ENCODE peak calls at places on chromosomes 13 and 19, in seven cellular contexts. P is mesenchymal stem cell, V is endothelial cell of umbilical vein, S is OCI-LY7, Y is neural progenitor cell, J is neuronal stem cell, T is K562. I is an unnamed sample.

GRCh38 chr13:113090415-113090770 is 15.2 kb upstream of the F7 start:
- DNase-seq in V (no peak), J (no peak), P (no peak), S (no peak), T (no peak), Y (no peak), I (peak)

GRCh38 chr13:108227651-108228272 is 9.6 kb downstream of the ABHD13 start:
- DNase-seq in P (peak), T (peak), S (peak), J (no peak), V (peak), Y (peak), I (peak)

GRCh38 chr19:52946322-52947310 is 16.1 kb downstream of the ZNF816 start:
- DNase-seq in S (peak), P (no peak), V (peak), T (peak), J (no peak), Y (peak), I (peak)

GRCh38 chr19:51480590-51480989 is 2.3 kb downstream of the CEACAM18 start:
- DNase-seq in T (peak), Y (peak), P (no peak), S (no peak), J (no peak), V (no peak), I (peak)

GRCh38 chr19:47613165-47614146 is 4.5 kb downstream of the BICRA start:
- DNase-seq in S (no peak), Y (peak), J (peak), P (peak), V (peak), T (peak), I (peak)

GRCh38 chr13:80180745-80181144 is 160.2 kb downstream of the SPRY2 start:
- DNase-seq in V (no peak), J (no peak), Y (no peak), T (no peak), P (no peak), S (no peak), I (no peak)

GRCh38 chr19:2582984-2583956 is 107.3 kb downstream of the GADD45B start:
- DNase-seq in J (no peak), Y (no peak), S (peak), P (no peak), V (no peak), T (no peak), I (no peak)

GRCh38 chr19:7267792-7268736 is 26.1 kb downstream of the INSR start:
- DNase-seq in T (no peak), V (no peak), Y (no peak), S (no peak), J (no peak), P (no peak), I (no peak)

GRCh38 chr19:35468637-35469036 is 20.6 kb downstream of the FFAR2 start:
- DNase-seq in S (peak), P (peak), J (no peak), T (peak), V (no peak), Y (peak), I (peak)

DNA sequence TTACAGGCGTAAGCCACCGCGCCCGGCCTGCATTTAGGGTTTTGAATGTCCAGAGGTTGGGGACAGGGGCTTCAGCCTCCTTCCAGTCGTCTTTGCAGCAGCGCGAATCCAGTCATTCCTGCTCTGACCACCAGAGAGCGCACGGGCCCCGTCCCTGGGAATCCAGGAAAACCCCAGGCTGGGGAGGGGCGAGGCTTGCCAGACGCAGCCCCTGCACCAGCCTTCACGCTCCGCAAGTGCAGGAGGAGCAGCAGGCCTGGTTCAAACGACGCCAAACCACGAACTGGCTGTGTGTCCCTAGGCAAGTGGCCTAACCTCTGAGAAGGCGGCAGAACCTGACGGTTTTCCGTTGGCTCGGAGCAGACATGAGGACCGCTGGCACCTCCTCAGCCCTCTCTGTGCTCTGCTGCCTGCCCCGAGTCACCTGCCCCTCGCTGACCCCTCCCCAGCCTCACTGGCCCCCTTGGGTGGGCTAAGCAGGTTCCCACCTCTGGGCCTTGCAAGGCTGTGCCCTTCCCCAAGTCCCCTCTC is 2.0 kb upstream of the RNF126 start:
- DNase-seq in Y (peak), J (peak), T (peak), P (peak), V (peak), S (peak), I (peak)
- H3K4me3 ChIP-seq in Y (no peak), J (peak), T (no peak), P (no peak), V (no peak), S (no peak), I (no peak)

GRCh38 chr13:65909501-65909900 is 1320.6 kb downstream of the PCDH9 start:
- DNase-seq in Y (no peak), S (no peak), P (no peak), T (no peak), J (no peak), V (no peak), I (no peak)

GRCh38 chr13:65912516-65912915 is 1317.6 kb downstream of the PCDH9 start:
- DNase-seq in P (no peak), Y (no peak), V (peak), S (no peak), J (no peak), T (no peak), I (no peak)

GRCh38 chr13:65913173-65913572 is 1317.0 kb downstream of the PCDH9 start:
- DNase-seq in T (no peak), P (peak), J (no peak), S (no peak), V (peak), Y (no peak), I (no peak)

GRCh38 chr13:65914707-65915106 is 1315.4 kb downstream of the PCDH9 start:
- DNase-seq in V (peak), T (no peak), P (no peak), J (no peak), S (no peak), Y (no peak), I (no peak)

DNA sequence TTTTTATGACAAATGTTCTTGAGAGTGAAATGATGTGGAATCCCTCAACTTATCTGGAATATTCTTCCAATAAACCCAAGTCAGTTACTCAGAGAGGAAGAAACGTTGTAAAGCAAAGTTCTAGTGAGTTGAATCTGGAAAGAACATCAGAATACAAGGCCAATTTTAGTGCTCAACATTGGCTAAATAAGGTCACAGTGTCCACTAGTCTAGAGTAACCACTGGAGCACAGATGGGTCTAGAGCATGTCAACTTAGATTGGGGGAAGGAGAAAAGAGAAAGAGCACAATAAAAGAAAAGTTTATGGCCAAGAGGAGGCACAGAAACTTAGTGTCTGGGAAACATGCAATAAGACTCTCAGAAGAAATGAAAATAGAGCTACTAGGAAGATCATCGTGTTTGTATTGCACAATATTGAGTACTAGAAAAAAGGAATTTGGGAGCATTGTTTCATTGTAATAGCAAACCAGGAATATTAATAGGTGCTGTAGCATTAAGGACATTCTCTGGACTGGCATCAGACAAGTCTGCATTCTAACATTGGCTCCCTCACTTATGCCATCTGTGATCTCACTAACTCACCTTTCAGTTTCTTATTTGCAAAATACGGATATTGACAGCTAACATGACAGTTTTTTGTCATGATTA is 1318.5 kb downstream of the PCDH9 start:
- DNase-seq in Y (no peak), J (no peak), P (no peak), V (peak), T (no peak), S (no peak), I (no peak)
- H2AFZ ChIP-seq in Y (no peak), J (no peak), P (no peak), V (peak), T (no peak), S (no peak), I (no peak)

GRCh38 chr13:99893567-99893966 is 78.0 kb downstream of the ZIC5 start:
- DNase-seq in V (no peak), J (no peak), T (no peak), S (no peak), Y (no peak), P (no peak), I (no peak)

GRCh38 chr13:99894835-99895427 is 76.6 kb downstream of the ZIC5 start:
- DNase-seq in V (peak), J (no peak), P (peak), S (no peak), Y (peak), T (no peak), I (peak)

GRCh38 chr13:99892189-99892588 is 79.4 kb downstream of the ZIC5 start:
- DNase-seq in V (no peak), J (peak), T (no peak), S (no peak), Y (peak), P (no peak), I (peak)

GRCh38 chr13:99894105-99894504 is 77.5 kb downstream of the ZIC5 start:
- DNase-seq in T (no peak), Y (no peak), S (no peak), P (no peak), V (no peak), J (no peak), I (no peak)

DNA sequence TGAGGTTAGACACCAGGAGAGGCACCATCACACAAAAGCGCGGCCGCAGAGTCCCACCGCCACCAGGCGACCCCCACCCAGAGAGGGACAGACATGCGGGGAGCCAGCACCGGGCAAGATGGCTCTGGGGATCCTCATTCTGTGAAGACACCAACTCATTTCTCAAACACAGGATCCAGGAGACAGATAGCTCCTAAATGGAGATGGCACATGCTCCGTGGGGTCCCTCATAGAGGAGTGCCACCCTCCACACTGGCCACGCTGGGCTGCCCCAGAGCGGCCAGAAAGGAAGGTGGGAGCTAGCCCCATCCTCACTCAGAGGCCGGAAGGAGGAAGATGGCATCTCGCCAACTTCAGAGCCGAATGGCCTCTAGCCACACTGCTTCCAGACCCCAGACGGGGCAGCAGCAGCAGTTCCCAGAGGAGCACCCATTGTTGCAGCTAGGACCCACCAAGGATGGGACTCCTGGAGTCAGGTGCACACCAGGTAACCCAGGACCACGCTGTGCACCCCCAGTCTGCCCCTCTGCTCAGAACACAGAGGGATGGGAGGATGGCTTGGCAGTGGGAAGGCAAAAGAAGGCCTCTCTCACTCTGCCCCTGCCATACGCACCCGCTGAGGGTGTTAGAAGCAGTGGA is 78.6 kb downstream of the ZIC5 start:
- DNase-seq in P (no peak), V (no peak), J (no peak), S (no peak), Y (peak), T (no peak), I (no peak)
- H3K4me3 ChIP-seq in P (no peak), V (no peak), J (no peak), S (no peak), Y (peak), T (no peak), I (peak)

GRCh38 chr19:17751103-17751911 is at the start of gene FCHO1:
- DNase-seq in P (no peak), V (no peak), T (peak), J (no peak), S (peak), Y (no peak), I (no peak)
- H2AFZ ChIP-seq in P (no peak), V (no peak), T (peak), J (no peak), S (no peak), Y (no peak), I (no peak)

GRCh38 chr19:41328818-41329220 is 18.8 kb downstream of the CCDC97 start:
- DNase-seq in Y (no peak), V (peak), S (no peak), P (no peak), J (no peak), T (no peak), I (no peak)

GRCh38 chr19:41327499-41328156 is 17.7 kb downstream of the CCDC97 start:
- DNase-seq in V (peak), T (peak), Y (no peak), P (no peak), J (no peak), S (peak), I (peak)

GRCh38 chr19:41327076-41327475 is 17.1 kb downstream of the CCDC97 start:
- DNase-seq in P (peak), V (no peak), Y (no peak), J (no peak), S (no peak), T (no peak), I (no peak)

GRCh38 chr19:41325947-41326706 is 16.2 kb downstream of the CCDC97 start:
- DNase-seq in P (peak), S (peak), T (peak), Y (no peak), J (no peak), V (peak), I (no peak)

DNA sequence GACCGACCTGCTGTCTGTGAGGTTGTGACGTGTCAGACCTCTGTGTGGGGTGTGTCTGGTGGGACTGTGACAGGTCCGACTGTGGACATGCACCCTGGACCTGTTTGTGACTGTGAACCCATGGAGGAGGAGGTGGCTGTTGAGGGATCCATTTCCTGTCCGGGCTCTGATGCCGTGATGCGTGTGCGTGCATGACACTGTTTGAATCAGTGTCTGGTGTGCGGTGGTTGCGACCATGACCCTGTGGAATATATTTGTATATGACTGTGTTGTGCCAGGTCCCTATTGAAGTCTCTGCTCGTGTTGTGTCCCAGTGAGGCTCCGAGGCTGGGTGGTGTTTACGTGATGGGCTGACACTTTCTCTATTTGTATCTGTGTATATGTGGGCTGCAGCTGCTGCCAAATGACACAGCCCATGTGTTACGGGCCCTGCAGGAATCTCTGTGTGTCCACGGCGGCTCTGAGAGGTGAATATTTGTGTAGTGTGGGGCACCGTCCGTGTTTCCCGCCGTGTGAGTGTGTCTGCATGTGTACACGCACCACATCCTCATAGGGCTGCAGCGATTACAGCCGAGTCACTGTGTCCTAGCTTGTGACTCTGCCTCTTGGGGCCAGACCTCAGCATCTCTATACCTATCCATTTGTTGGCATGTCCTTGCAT is 18.3 kb downstream of the CCDC97 start:
- DNase-seq in J (no peak), P (peak), Y (no peak), V (peak), T (peak), S (no peak), I (no peak)
- H3K4me3 ChIP-seq in J (no peak), P (no peak), Y (no peak), V (no peak), T (no peak), S (peak), I (no peak)

DNA sequence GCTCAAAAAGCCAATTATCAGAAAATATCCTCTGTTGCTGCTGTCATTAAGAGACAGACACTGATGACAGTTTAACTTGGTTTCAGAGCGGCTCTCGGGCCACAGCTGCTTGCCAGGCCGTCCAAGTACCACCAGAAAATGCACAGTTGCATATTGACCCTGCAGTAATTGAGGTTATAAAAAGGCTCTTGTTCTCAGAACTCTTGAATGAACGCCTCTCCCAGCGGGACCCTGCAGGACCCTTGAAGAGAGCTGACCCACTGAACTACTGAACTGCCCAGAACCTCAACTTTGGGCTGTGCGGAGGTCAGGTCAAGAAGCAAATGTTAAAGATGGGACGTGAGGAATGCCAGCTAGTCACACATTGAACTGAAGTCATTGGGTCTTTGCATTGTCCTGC is 1559.0 kb upstream of the SLC10A2 start:
- DNase-seq in S (no peak), P (no peak), J (no peak), Y (no peak), V (no peak), T (no peak), I (no peak)
- H2AFZ ChIP-seq in S (no peak), P (no peak), J (peak), Y (no peak), V (no peak), T (no peak), I (peak)

GRCh38 chr19:10450853-10451609 is 30.7 kb downstream of the PDE4A start:
- DNase-seq in V (no peak), J (no peak), T (peak), P (no peak), Y (peak), S (peak), I (peak)

GRCh38 chr19:10450191-10450852 is 30.0 kb downstream of the PDE4A start:
- DNase-seq in J (no peak), Y (no peak), T (no peak), P (no peak), S (no peak), V (no peak), I (no peak)

GRCh38 chr19:10453852-10454251 is 33.5 kb downstream of the PDE4A start:
- DNase-seq in P (no peak), T (no peak), J (no peak), Y (no peak), S (no peak), V (no peak), I (no peak)

GRCh38 chr19:10454267-10454666 is 33.9 kb downstream of the PDE4A start:
- DNase-seq in T (peak), J (peak), P (peak), S (no peak), Y (peak), V (no peak), I (peak)

GRCh38 chr19:10452726-10453620 is 32.6 kb downstream of the PDE4A start:
- DNase-seq in J (no peak), V (no peak), T (no peak), S (no peak), Y (no peak), P (no peak), I (no peak)
- H3K4me3 ChIP-seq in J (no peak), V (no peak), T (no peak), S (no peak), Y (no peak), P (no peak), I (no peak)

DNA sequence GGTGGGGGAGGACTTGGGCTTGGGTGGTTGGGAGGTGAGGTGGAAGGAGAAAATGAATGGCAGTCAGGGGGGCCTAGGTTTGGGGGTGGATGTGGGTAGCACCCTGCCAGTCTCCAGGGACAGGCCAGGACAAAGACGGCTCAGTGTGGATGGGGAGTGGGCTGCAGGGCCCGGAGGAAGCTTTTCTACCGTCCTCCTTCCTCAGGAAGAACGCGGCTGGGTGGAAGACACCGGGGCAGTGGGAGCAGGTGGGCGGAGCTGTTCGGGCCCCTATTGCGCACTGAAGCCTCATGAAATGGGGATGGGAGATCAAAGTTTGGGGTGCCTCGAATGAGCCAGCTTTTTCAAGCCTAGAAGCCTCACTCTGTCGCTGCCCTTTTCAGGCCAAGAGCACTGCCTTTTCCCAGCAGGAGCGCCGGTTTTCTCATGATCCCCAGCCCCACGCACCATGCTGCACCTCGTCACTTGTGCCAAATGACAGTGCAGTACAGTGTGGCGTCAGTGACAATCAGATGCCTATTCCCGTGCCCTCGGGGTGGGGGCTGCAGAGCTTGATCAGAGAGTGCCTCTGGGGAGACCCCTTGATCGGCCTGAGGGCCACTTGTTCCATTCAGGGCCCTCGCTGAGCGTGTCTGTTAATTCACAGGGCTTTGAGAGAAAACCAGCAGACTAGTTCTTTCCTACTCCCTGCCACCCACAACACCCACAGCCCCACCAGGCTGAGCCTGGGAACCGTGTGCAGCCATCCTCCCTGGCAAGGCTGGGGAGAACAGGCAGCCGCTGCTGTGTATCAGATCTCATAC is 1.5 kb downstream of the CALM3 start:
- DNase-seq in S (no peak), P (no peak), V (no peak), Y (no peak), T (no peak), J (no peak), I (peak)
- H2AFZ ChIP-seq in S (no peak), P (no peak), V (no peak), Y (no peak), T (no peak), J (no peak), I (no peak)

GRCh38 chr19:39433480-39434079 is 2.2 kb downstream of the RPS16 start:
- DNase-seq in J (no peak), T (no peak), V (no peak), P (no peak), Y (no peak), S (no peak), I (no peak)

GRCh38 chr19:39434123-39435076 is 1.3 kb downstream of the RPS16 start:
- DNase-seq in T (no peak), Y (no peak), P (peak), J (no peak), V (no peak), S (peak), I (no peak)

GRCh38 chr19:39435499-39436349 is at the start of gene RPS16:
- DNase-seq in Y (peak), J (peak), S (peak), P (peak), T (peak), V (peak), I (peak)

GRCh38 chr19:39438270-39438934 is 2.7 kb upstream of the RPS16 start:
- DNase-seq in J (no peak), T (no peak), P (peak), Y (no peak), V (no peak), S (no peak), I (no peak)

GRCh38 chr19:39436350-39436716 is 584 bp upstream of the RPS16 start:
- DNase-seq in T (no peak), J (no peak), S (no peak), Y (no peak), P (no peak), V (no peak), I (peak)
- H3K4me3 ChIP-seq in T (peak), J (peak), S (peak), Y (peak), P (peak), V (peak), I (peak)

I was measured in GM23338.